ENCODE peak calls at places on chromosomes 3 and 15, in five cellular contexts. One of them, this sample, is unnamed.

GRCh38 chr3:122258757-122259371 is 66.2 kb upstream of the CSTA start:
- DNase-seq in left lobe of liver: peak; percentile 75
- DNase-seq in naive thymus-derived CD8-positive, alpha-beta T cell: no peak
- DNase-seq in stimulated activated CD4-positive, alpha-beta T cell treated with anti-CD3 and anti-CD28 coated beads, Interleukin-1b, Interleukin-23, amount 100 ng/mL, for 24 hours: peak; percentile 39
- DNase-seq in EH: peak; percentile 62
- DNase-seq in this sample: no peak

GRCh38 chr3:109257269-109257668 is 59.0 kb downstream of the DPPA2 start:
- DNase-seq in naive thymus-derived CD8-positive, alpha-beta T cell: no peak
- DNase-seq in EH: peak; percentile 3
- DNase-seq in stimulated activated CD4-positive, alpha-beta T cell treated with anti-CD3 and anti-CD28 coated beads, Interleukin-1b, Interleukin-23, amount 100 ng/mL, for 24 hours: no peak
- DNase-seq in left lobe of liver: no peak
- DNase-seq in this sample: no peak

GRCh38 chr3:12768579-12769527 is 9.8 kb upstream of the TMEM40 start:
- DNase-seq in stimulated activated CD4-positive, alpha-beta T cell treated with anti-CD3 and anti-CD28 coated beads, Interleukin-1b, Interleukin-23, amount 100 ng/mL, for 24 hours: no peak
- DNase-seq in EH: no peak
- DNase-seq in left lobe of liver: no peak
- DNase-seq in naive thymus-derived CD8-positive, alpha-beta T cell: no peak
- DNase-seq in this sample: no peak

GRCh38 chr3:40382617-40382979 is 4.4 kb upstream of the ENTPD3 start:
- DNase-seq in naive thymus-derived CD8-positive, alpha-beta T cell: no peak
- DNase-seq in stimulated activated CD4-positive, alpha-beta T cell treated with anti-CD3 and anti-CD28 coated beads, Interleukin-1b, Interleukin-23, amount 100 ng/mL, for 24 hours: no peak
- DNase-seq in EH: no peak
- DNase-seq in left lobe of liver: no peak
- DNase-seq in this sample: no peak

GRCh38 chr3:111069974-111070751 is 1.5 kb upstream of the NECTIN3 start:
- DNase-seq in naive thymus-derived CD8-positive, alpha-beta T cell: no peak
- DNase-seq in left lobe of liver: peak; percentile 52
- DNase-seq in stimulated activated CD4-positive, alpha-beta T cell treated with anti-CD3 and anti-CD28 coated beads, Interleukin-1b, Interleukin-23, amount 100 ng/mL, for 24 hours: no peak
- DNase-seq in EH: peak; percentile 60
- DNase-seq in this sample: no peak

GRCh38 chr3:11379238-11379823 is 107.1 kb downstream of the ATG7 start:
- DNase-seq in EH: peak; percentile 66
- DNase-seq in stimulated activated CD4-positive, alpha-beta T cell treated with anti-CD3 and anti-CD28 coated beads, Interleukin-1b, Interleukin-23, amount 100 ng/mL, for 24 hours: no peak
- DNase-seq in naive thymus-derived CD8-positive, alpha-beta T cell: no peak
- DNase-seq in left lobe of liver: no peak
- DNase-seq in this sample: no peak

GRCh38 chr3:99471353-99472323 is 166.8 kb upstream of the COL8A1 start:
- DNase-seq in left lobe of liver: no peak
- DNase-seq in naive thymus-derived CD8-positive, alpha-beta T cell: no peak
- DNase-seq in EH: no peak
- DNase-seq in stimulated activated CD4-positive, alpha-beta T cell treated with anti-CD3 and anti-CD28 coated beads, Interleukin-1b, Interleukin-23, amount 100 ng/mL, for 24 hours: no peak
- DNase-seq in this sample: no peak

GRCh38 chr15:65207280-65207679 is 4.0 kb downstream of the CILP start:
- DNase-seq in EH: no peak
- DNase-seq in stimulated activated CD4-positive, alpha-beta T cell treated with anti-CD3 and anti-CD28 coated beads, Interleukin-1b, Interleukin-23, amount 100 ng/mL, for 24 hours: no peak
- DNase-seq in left lobe of liver: no peak
- DNase-seq in naive thymus-derived CD8-positive, alpha-beta T cell: no peak
- DNase-seq in this sample: no peak

GRCh38 chr3:132749786-132750185 is 27.6 kb upstream of the NPHP3 start:
- DNase-seq in left lobe of liver: no peak
- DNase-seq in stimulated activated CD4-positive, alpha-beta T cell treated with anti-CD3 and anti-CD28 coated beads, Interleukin-1b, Interleukin-23, amount 100 ng/mL, for 24 hours: no peak
- DNase-seq in EH: peak; percentile 36
- DNase-seq in naive thymus-derived CD8-positive, alpha-beta T cell: no peak
- DNase-seq in this sample: no peak

GRCh38 chr3:128196645-128197044 is 43.4 kb downstream of the EEFSEC start:
- DNase-seq in stimulated activated CD4-positive, alpha-beta T cell treated with anti-CD3 and anti-CD28 coated beads, Interleukin-1b, Interleukin-23, amount 100 ng/mL, for 24 hours: no peak
- DNase-seq in naive thymus-derived CD8-positive, alpha-beta T cell: no peak
- DNase-seq in EH: no peak
- DNase-seq in left lobe of liver: no peak
- DNase-seq in this sample: no peak

GRCh38 chr3:12286927-12287726 is 1.7 kb upstream of the PPARG start:
- DNase-seq in stimulated activated CD4-positive, alpha-beta T cell treated with anti-CD3 and anti-CD28 coated beads, Interleukin-1b, Interleukin-23, amount 100 ng/mL, for 24 hours: no peak
- DNase-seq in EH: peak; percentile 2
- DNase-seq in naive thymus-derived CD8-positive, alpha-beta T cell: no peak
- DNase-seq in left lobe of liver: peak; percentile 57
- DNase-seq in this sample: peak; percentile 51

GRCh38 chr3:42228796-42229195 is 37.2 kb downstream of the CCK start:
- DNase-seq in stimulated activated CD4-positive, alpha-beta T cell treated with anti-CD3 and anti-CD28 coated beads, Interleukin-1b, Interleukin-23, amount 100 ng/mL, for 24 hours: no peak
- DNase-seq in naive thymus-derived CD8-positive, alpha-beta T cell: no peak
- DNase-seq in left lobe of liver: no peak
- DNase-seq in EH: peak; percentile 41
- DNase-seq in this sample: no peak

GRCh38 chr3:54185740-54186139 is 63.4 kb downstream of the CACNA2D3 start:
- DNase-seq in stimulated activated CD4-positive, alpha-beta T cell treated with anti-CD3 and anti-CD28 coated beads, Interleukin-1b, Interleukin-23, amount 100 ng/mL, for 24 hours: no peak
- DNase-seq in EH: no peak
- DNase-seq in left lobe of liver: no peak
- DNase-seq in naive thymus-derived CD8-positive, alpha-beta T cell: no peak
- DNase-seq in this sample: no peak

GRCh38 chr3:47863391-47864128 is 60.6 kb downstream of the DHX30 start:
- DNase-seq in stimulated activated CD4-positive, alpha-beta T cell treated with anti-CD3 and anti-CD28 coated beads, Interleukin-1b, Interleukin-23, amount 100 ng/mL, for 24 hours: no peak
- DNase-seq in left lobe of liver: no peak
- DNase-seq in naive thymus-derived CD8-positive, alpha-beta T cell: no peak
- DNase-seq in EH: no peak
- DNase-seq in this sample: no peak

GRCh38 chr3:141336672-141337522 is 31.4 kb upstream of the ZBTB38 start:
- DNase-seq in naive thymus-derived CD8-positive, alpha-beta T cell: no peak
- DNase-seq in left lobe of liver: no peak
- DNase-seq in EH: peak; percentile 86
- DNase-seq in stimulated activated CD4-positive, alpha-beta T cell treated with anti-CD3 and anti-CD28 coated beads, Interleukin-1b, Interleukin-23, amount 100 ng/mL, for 24 hours: no peak
- DNase-seq in this sample: no peak

GRCh38 chr15:100940785-100941379 is 21.7 kb downstream of the LRRK1 start:
- DNase-seq in left lobe of liver: no peak
- DNase-seq in stimulated activated CD4-positive, alpha-beta T cell treated with anti-CD3 and anti-CD28 coated beads, Interleukin-1b, Interleukin-23, amount 100 ng/mL, for 24 hours: no peak
- DNase-seq in naive thymus-derived CD8-positive, alpha-beta T cell: no peak
- DNase-seq in EH: no peak
- DNase-seq in this sample: no peak

GRCh38 chr3:168249048-168249538 is 153.4 kb upstream of the GOLIM4 start:
- DNase-seq in naive thymus-derived CD8-positive, alpha-beta T cell: no peak
- DNase-seq in EH: no peak
- DNase-seq in stimulated activated CD4-positive, alpha-beta T cell treated with anti-CD3 and anti-CD28 coated beads, Interleukin-1b, Interleukin-23, amount 100 ng/mL, for 24 hours: no peak
- DNase-seq in left lobe of liver: no peak
- DNase-seq in this sample: no peak

GRCh38 chr15:40006003-40006402 is 33.0 kb downstream of the SRP14 start:
- DNase-seq in left lobe of liver: no peak
- DNase-seq in stimulated activated CD4-positive, alpha-beta T cell treated with anti-CD3 and anti-CD28 coated beads, Interleukin-1b, Interleukin-23, amount 100 ng/mL, for 24 hours: no peak
- DNase-seq in naive thymus-derived CD8-positive, alpha-beta T cell: no peak
- DNase-seq in EH: peak; percentile 46
- DNase-seq in this sample: no peak

GRCh38 chr3:138781012-138781470 is 53.7 kb downstream of the PIK3CB start:
- DNase-seq in left lobe of liver: no peak
- DNase-seq in naive thymus-derived CD8-positive, alpha-beta T cell: peak; percentile 48
- DNase-seq in EH: no peak
- DNase-seq in stimulated activated CD4-positive, alpha-beta T cell treated with anti-CD3 and anti-CD28 coated beads, Interleukin-1b, Interleukin-23, amount 100 ng/mL, for 24 hours: no peak
- DNase-seq in this sample: no peak

GRCh38 chr15:74317820-74318375 is 49.5 kb downstream of the CYP11A1 start:
- DNase-seq in naive thymus-derived CD8-positive, alpha-beta T cell: no peak
- DNase-seq in left lobe of liver: no peak
- DNase-seq in EH: peak; percentile 94
- DNase-seq in stimulated activated CD4-positive, alpha-beta T cell treated with anti-CD3 and anti-CD28 coated beads, Interleukin-1b, Interleukin-23, amount 100 ng/mL, for 24 hours: no peak
- DNase-seq in this sample: peak; percentile 71

GRCh38 chr3:176579741-176580185 is 617.5 kb downstream of the TBL1XR1 start:
- DNase-seq in stimulated activated CD4-positive, alpha-beta T cell treated with anti-CD3 and anti-CD28 coated beads, Interleukin-1b, Interleukin-23, amount 100 ng/mL, for 24 hours: no peak
- DNase-seq in naive thymus-derived CD8-positive, alpha-beta T cell: no peak
- DNase-seq in EH: peak; percentile 81
- DNase-seq in left lobe of liver: no peak
- DNase-seq in this sample: no peak

GRCh38 chr15:41934843-41935242 is 37.5 kb downstream of the EHD4 start:
- DNase-seq in EH: peak; percentile 63
- DNase-seq in naive thymus-derived CD8-positive, alpha-beta T cell: peak; percentile 70
- DNase-seq in left lobe of liver: no peak
- DNase-seq in stimulated activated CD4-positive, alpha-beta T cell treated with anti-CD3 and anti-CD28 coated beads, Interleukin-1b, Interleukin-23, amount 100 ng/mL, for 24 hours: peak; percentile 44
- DNase-seq in this sample: no peak

GRCh38 chr15:45091161-45091560 is 22.8 kb downstream of the DUOX2 start:
- DNase-seq in EH: peak; percentile 69
- DNase-seq in left lobe of liver: no peak
- DNase-seq in stimulated activated CD4-positive, alpha-beta T cell treated with anti-CD3 and anti-CD28 coated beads, Interleukin-1b, Interleukin-23, amount 100 ng/mL, for 24 hours: no peak
- DNase-seq in naive thymus-derived CD8-positive, alpha-beta T cell: no peak
- DNase-seq in this sample: no peak

GRCh38 chr15:86311568-86312280 is 232.1 kb downstream of the AGBL1 start:
- DNase-seq in EH: no peak
- DNase-seq in naive thymus-derived CD8-positive, alpha-beta T cell: no peak
- DNase-seq in left lobe of liver: no peak
- DNase-seq in stimulated activated CD4-positive, alpha-beta T cell treated with anti-CD3 and anti-CD28 coated beads, Interleukin-1b, Interleukin-23, amount 100 ng/mL, for 24 hours: no peak
- DNase-seq in this sample: no peak

GRCh38 chr3:140943781-140944547 is 2.3 kb downstream of the SLC25A36 start:
- DNase-seq in left lobe of liver: no peak
- DNase-seq in EH: no peak
- DNase-seq in naive thymus-derived CD8-positive, alpha-beta T cell: no peak
- DNase-seq in stimulated activated CD4-positive, alpha-beta T cell treated with anti-CD3 and anti-CD28 coated beads, Interleukin-1b, Interleukin-23, amount 100 ng/mL, for 24 hours: no peak
- DNase-seq in this sample: no peak

GRCh38 chr15:99994849-99995248 is 261.6 kb upstream of the LYSMD4 start:
- DNase-seq in EH: no peak
- DNase-seq in left lobe of liver: no peak
- DNase-seq in naive thymus-derived CD8-positive, alpha-beta T cell: no peak
- DNase-seq in stimulated activated CD4-positive, alpha-beta T cell treated with anti-CD3 and anti-CD28 coated beads, Interleukin-1b, Interleukin-23, amount 100 ng/mL, for 24 hours: no peak
- DNase-seq in this sample: no peak

GRCh38 chr3:197151562-197151961 is 121.9 kb upstream of the MELTF start:
- DNase-seq in naive thymus-derived CD8-positive, alpha-beta T cell: no peak
- DNase-seq in stimulated activated CD4-positive, alpha-beta T cell treated with anti-CD3 and anti-CD28 coated beads, Interleukin-1b, Interleukin-23, amount 100 ng/mL, for 24 hours: no peak
- DNase-seq in EH: peak; percentile 84
- DNase-seq in left lobe of liver: no peak
- DNase-seq in this sample: no peak